ENCODE peak calls at places on chromosomes 5 and 9, in eight cellular contexts. N, O, Y, R, A, W, K and M are unnamed samples.

GRCh38 chr5:51466214-51466613 is 83.0 kb downstream of the ISL1 start:
- ATAC-seq in N (no peak), O (no peak), Y (no peak), R (no peak), A (no peak), W (no peak), K (no peak), M (no peak)

GRCh38 chr5:1315709-1316587 is 21.1 kb upstream of the TERT start:
- ATAC-seq in N (peak; percentile 63), O (peak; percentile 28), Y (peak; percentile 68), R (peak; percentile 18), A (peak; percentile 70), W (peak; percentile 82), K (peak; percentile 71), M (peak; percentile 70)

GRCh38 chr5:142319105-142319504 is 5.7 kb downstream of the SPRY4 start:
- ATAC-seq in N (no peak), O (no peak), Y (no peak), R (no peak), A (no peak), W (no peak), K (no peak), M (no peak)

GRCh38 chr9:128251701-128252100 is 24.1 kb downstream of the GOLGA2 start:
- ATAC-seq in N (no peak), O (no peak), Y (no peak), R (no peak), A (no peak), W (no peak), K (no peak), M (no peak)

GRCh38 chr9:126724226-126724625 is 80.6 kb upstream of the ZBTB43 start:
- ATAC-seq in N (no peak), O (no peak), Y (no peak), R (peak; percentile 8), A (no peak), W (no peak), K (no peak), M (no peak)

GRCh38 chr9:18666348-18666747 is 192.4 kb downstream of the ADAMTSL1 start:
- ATAC-seq in N (peak; percentile 62), O (no peak), Y (no peak), R (no peak), A (no peak), W (no peak), K (no peak), M (no peak)

GRCh38 chr5:172078027-172078426 is 71.6 kb upstream of the FBXW11 start:
- ATAC-seq in N (peak; percentile 39), O (no peak), Y (no peak), R (no peak), A (no peak), W (no peak), K (no peak), M (no peak)

GRCh38 chr5:158451983-158452710 is 593.2 kb upstream of the CLINT1 start:
- ATAC-seq in N (peak; percentile 46), O (no peak), Y (no peak), R (peak; percentile 38), A (no peak), W (no peak), K (no peak), M (no peak)

GRCh38 chr5:91225848-91226686 is 157.1 kb downstream of the ARRDC3 start:
- ATAC-seq in N (peak; percentile 67), O (no peak), Y (peak; percentile 54), R (no peak), A (peak; percentile 50), W (peak; percentile 94), K (peak; percentile 66), M (peak; percentile 55)